ENCODE peak calls at places on chromosomes 6 and 20, in five cellular contexts. Z is neural progenitor cell, I is adrenal gland, T is sigmoid colon, G is heart left ventricle. V is an unnamed sample.
A peak's percentile ranks its signal among the peaks of the same experiment; 100 is the strongest.

GRCh38 chr6:90257486-90257738 is 39.2 kb downstream of the BACH2 start:
- DNase-seq in G (no peak), Z (no peak), T (no peak), I (no peak), V (no peak)

GRCh38 chr6:75386050-75386770 is 101.6 kb upstream of the TMEM30A start:
- DNase-seq in Z (no peak), T (no peak), I (no peak), G (no peak), V (peak; percentile 13)

GRCh38 chr6:46491201-46491788 is at the start of gene RCAN2:
- DNase-seq in I (peak; percentile 41), Z (peak; percentile 91), T (peak; percentile 81), G (peak; percentile 86), V (peak; percentile 50)

GRCh38 chr20:11810316-11811130 is 107.2 kb upstream of the BTBD3 start:
- DNase-seq in I (no peak), T (no peak), Z (peak; percentile 60), G (no peak), V (peak; percentile 66)

GRCh38 chr6:141467881-141468280 is 664.8 kb upstream of the GJE1 start:
- DNase-seq in Z (no peak), I (no peak), G (no peak), T (no peak), V (no peak)

GRCh38 chr6:116100419-116101297 is at the start of gene NT5DC1:
- DNase-seq in I (peak; percentile 79), Z (peak; percentile 92), T (peak; percentile 88), G (peak; percentile 92), V (peak; percentile 88)

GRCh38 chr6:3427740-3428085 is 29.1 kb downstream of the SLC22A23 start:
- DNase-seq in I (peak; percentile 78), G (no peak), Z (no peak), T (no peak), V (peak; percentile 39)

GRCh38 chr6:161354956-161355355 is 81.1 kb upstream of the AGPAT4 start:
- DNase-seq in T (no peak), G (no peak), Z (no peak), I (no peak), V (no peak)

GRCh38 chr6:157455028-157455714 is 74.2 kb downstream of the ZDHHC14 start:
- DNase-seq in I (no peak), T (no peak), Z (no peak), G (no peak), V (no peak)

GRCh38 chr6:37516920-37517405 is 17.3 kb upstream of the CCDC167 start:
- DNase-seq in Z (no peak), I (no peak), T (no peak), G (no peak), V (no peak)

GRCh38 chr20:23257848-23258746 is 92.5 kb upstream of the NXT1 start:
- DNase-seq in Z (no peak), T (no peak), G (no peak), I (peak; percentile 53), V (peak; percentile 74)

GRCh38 chr6:147203311-147204059 is 732 bp upstream of the STXBP5 start:
- DNase-seq in I (peak; percentile 60), Z (peak; percentile 88), G (peak; percentile 89), T (peak; percentile 82), V (peak; percentile 90)

GRCh38 chr6:35955071-35955470 is 34.2 kb upstream of the SRPK1 start:
- DNase-seq in Z (no peak), I (no peak), G (no peak), T (no peak), V (peak; percentile 81)

GRCh38 chr20:60137657-60138245 is 179.5 kb downstream of the CDH26 start:
- DNase-seq in T (no peak), G (no peak), I (no peak), Z (peak; percentile 46), V (peak; percentile 49)

GRCh38 chr6:85113934-85114582 is 335.8 kb upstream of the NT5E start:
- DNase-seq in I (no peak), Z (no peak), G (peak; percentile 41), T (peak; percentile 67), V (peak; percentile 39)

GRCh38 chr6:31025595-31025994 is 15.3 kb downstream of the MUC22 start:
- DNase-seq in Z (no peak), G (no peak), T (no peak), I (no peak), V (no peak)

GRCh38 chr6:13478525-13478962 is 8.9 kb downstream of the GFOD1 start:
- DNase-seq in G (no peak), I (no peak), Z (no peak), T (no peak), V (no peak)

GRCh38 chr20:371755-372542 is 8.6 kb upstream of the TRIB3 start:
- DNase-seq in T (peak; percentile 77), Z (no peak), G (peak; percentile 75), I (peak; percentile 92), V (peak; percentile 80)

GRCh38 chr20:2387180-2387577 is 6.5 kb downstream of the TGM6 start:
- DNase-seq in I (no peak), T (no peak), Z (peak; percentile 69), G (no peak), V (peak; percentile 41)

GRCh38 chr20:63135411-63135810 is 80.5 kb downstream of the YTHDF1 start:
- DNase-seq in I (no peak), Z (peak; percentile 31), G (peak; percentile 33), T (no peak), V (no peak)

GRCh38 chr6:110414669-110415296 is 592 bp downstream of the DDO start:
- DNase-seq in G (no peak), Z (no peak), T (no peak), I (peak; percentile 57), V (no peak)

GRCh38 chr6:84791233-84791632 is 26.8 kb upstream of the TBX18 start:
- DNase-seq in G (no peak), T (no peak), I (no peak), Z (no peak), V (no peak)

GRCh38 chr20:48155231-48155630 is 369.9 kb upstream of the SULF2 start:
- DNase-seq in G (no peak), I (no peak), T (no peak), Z (no peak), V (no peak)

GRCh38 chr6:25889877-25890853 is 16.1 kb upstream of the SLC17A3 start:
- DNase-seq in G (no peak), I (peak; percentile 27), T (no peak), Z (peak; percentile 66), V (peak; percentile 57)

GRCh38 chr6:38588631-38589366 is 50.9 kb downstream of the BTBD9 start:
- DNase-seq in I (no peak), T (no peak), G (no peak), Z (no peak), V (peak; percentile 88)

GRCh38 chr6:144134176-144134575 is 16.1 kb upstream of the STX11 start:
- DNase-seq in T (no peak), Z (no peak), G (no peak), I (no peak), V (no peak)

GRCh38 chr6:7188492-7188891 is 80.7 kb downstream of the RREB1 start:
- DNase-seq in G (no peak), T (no peak), I (no peak), Z (no peak), V (no peak)

GRCh38 chr6:44064948-44065272 is 62.3 kb downstream of the MRPL14 start:
- DNase-seq in G (no peak), Z (no peak), I (no peak), T (no peak), V (no peak)

GRCh38 chr20:14264869-14265268 is 72.5 kb downstream of the FLRT3 start:
- DNase-seq in I (no peak), G (no peak), Z (no peak), T (no peak), V (peak; percentile 45)
- TF ChIP-seq CTCF in I (peak; percentile 12), G (no peak), Z (peak; percentile 32), T (peak; percentile 17), V (peak; percentile 54)

GRCh38 chr20:50794846-50795634 is at the start of gene BCAS4:
- DNase-seq in I (peak; percentile 42), T (peak; percentile 83), Z (peak; percentile 95), G (peak; percentile 84), V (peak; percentile 79)
- TF ChIP-seq CTCF in I (no peak), T (no peak), Z (peak; percentile 72), G (peak; percentile 92), V (peak; percentile 54)

DNA sequence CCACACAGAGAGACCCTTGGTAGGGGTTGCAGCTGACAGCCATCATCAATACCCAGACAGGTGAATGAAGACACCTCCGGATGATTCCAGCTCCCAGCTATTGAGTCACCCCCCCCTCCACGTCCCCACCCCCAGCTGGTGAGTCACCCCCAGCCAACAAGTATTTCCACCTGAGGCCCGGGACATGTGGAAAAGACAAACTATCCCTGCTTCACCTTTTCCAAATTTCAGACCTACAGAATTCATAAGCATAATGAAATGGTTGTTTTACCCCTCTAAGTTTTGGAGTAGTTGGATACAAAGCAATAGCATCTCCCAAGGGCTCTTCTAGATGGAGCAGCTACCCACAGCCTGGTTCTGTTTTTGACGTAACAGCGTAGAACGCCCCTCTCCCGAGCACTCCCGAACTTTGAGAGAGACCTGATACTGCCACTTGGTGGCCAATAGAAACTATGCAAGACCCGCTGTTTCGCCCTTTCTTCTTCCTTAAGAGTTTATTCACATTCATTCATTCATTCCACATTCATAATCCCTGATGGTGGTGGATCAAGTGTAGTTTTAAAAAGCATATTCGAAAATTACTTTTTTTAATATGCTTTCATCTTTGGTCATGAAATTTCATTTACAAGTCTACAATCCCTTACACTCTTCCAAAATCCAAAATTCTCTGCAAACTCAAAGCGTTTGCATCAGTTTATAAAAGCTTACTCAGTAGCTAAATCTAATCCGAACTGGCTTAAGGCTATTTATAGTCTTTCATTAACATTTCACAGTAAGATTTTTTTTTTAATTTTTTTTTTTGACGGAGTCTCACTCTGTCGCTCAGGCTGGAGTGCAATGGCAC is 15.1 kb upstream of the PPP1R16B start:
- DNase-seq in Z (peak; percentile 79), I (no peak), T (no peak), G (no peak), V (peak; percentile 91)
- TF ChIP-seq CTCF in Z (peak; percentile 77), I (peak; percentile 50), T (peak; percentile 31), G (peak; percentile 78), V (peak; percentile 63)

DNA sequence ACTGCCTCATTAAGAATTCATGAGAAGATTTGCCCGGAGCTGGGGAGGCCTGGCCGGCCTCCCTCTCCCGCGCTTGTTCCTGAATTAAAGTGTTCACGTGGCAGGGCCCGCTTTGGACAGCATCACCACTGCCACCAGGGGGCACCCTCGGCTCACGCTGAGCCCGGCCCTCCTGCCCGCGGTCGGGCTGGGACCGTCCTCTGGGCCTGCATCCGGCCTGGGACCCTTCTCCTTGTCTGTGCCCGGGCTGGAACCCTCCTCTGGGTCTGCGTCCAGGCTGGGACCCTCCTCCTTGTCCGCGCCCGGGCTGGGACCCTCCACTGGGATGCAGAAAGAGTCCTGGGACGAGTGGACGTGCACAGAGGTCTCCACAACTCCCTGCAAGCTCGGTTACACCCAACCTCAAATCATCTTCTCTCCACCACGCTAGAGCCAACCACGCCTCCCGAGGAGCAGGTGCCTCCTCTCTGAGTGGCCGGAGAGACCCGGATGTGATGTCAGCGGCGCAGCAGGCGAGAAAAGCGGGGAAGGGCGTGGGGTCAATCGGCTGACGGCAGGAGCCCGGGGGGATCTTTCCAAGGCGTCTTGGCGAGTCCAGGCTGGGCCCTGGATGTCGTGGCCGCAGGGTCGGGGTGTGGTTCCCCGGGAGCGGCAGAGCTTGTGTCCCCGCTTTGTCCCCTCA is 50.9 kb upstream of the DACT2 start:
- DNase-seq in I (peak; percentile 26), T (peak; percentile 89), G (peak; percentile 83), Z (peak; percentile 84), V (no peak)
- TF ChIP-seq CTCF in I (peak; percentile 53), T (peak; percentile 91), G (peak; percentile 85), Z (peak; percentile 88), V (peak; percentile 40)